ENCODE peak calls at places on chromosomes 12 and 14, in nine cellular contexts. One of them, this sample, is unnamed.

GRCh38 chr14:105582639-105583038 is 56.3 kb downstream of the TMEM121 start:
- DNase-seq in AG04450: no peak
- DNase-seq in neural crest cell: no peak
- DNase-seq in fibroblast of mammary gland: no peak
- DNase-seq in BJ: no peak
- DNase-seq in Calu3: no peak
- DNase-seq in endothelial cell: no peak
- DNase-seq in fibroblast of lung: no peak
- DNase-seq in astrocyte: no peak
- DNase-seq in this sample: no peak

GRCh38 chr14:104787736-104788532 is 7.6 kb downstream of the AKT1 start:
- DNase-seq in neural crest cell: no peak
- DNase-seq in fibroblast of mammary gland: no peak
- DNase-seq in BJ: no peak
- DNase-seq in Calu3: no peak
- DNase-seq in fibroblast of lung: no peak
- DNase-seq in AG04450: no peak
- DNase-seq in endothelial cell: no peak
- DNase-seq in astrocyte: no peak
- DNase-seq in this sample: no peak

GRCh38 chr12:72271741-72272661 is at the start of gene TRHDE:
- DNase-seq in fibroblast of lung: peak
- DNase-seq in Calu3: peak
- DNase-seq in BJ: no peak
- DNase-seq in endothelial cell: peak
- DNase-seq in AG04450: no peak
- DNase-seq in astrocyte: peak
- DNase-seq in neural crest cell: peak
- DNase-seq in fibroblast of mammary gland: peak
- DNase-seq in this sample: no peak

GRCh38 chr12:39935275-39935674 is 170.6 kb downstream of the SLC2A13 start:
- DNase-seq in astrocyte: peak
- DNase-seq in fibroblast of mammary gland: peak
- DNase-seq in BJ: no peak
- DNase-seq in neural crest cell: no peak
- DNase-seq in endothelial cell: no peak
- DNase-seq in Calu3: no peak
- DNase-seq in fibroblast of lung: peak
- DNase-seq in AG04450: no peak
- DNase-seq in this sample: peak

GRCh38 chr12:105253882-105254513 is 18.0 kb upstream of the APPL2 start:
- DNase-seq in AG04450: no peak
- DNase-seq in fibroblast of mammary gland: peak
- DNase-seq in Calu3: peak
- DNase-seq in BJ: peak
- DNase-seq in neural crest cell: no peak
- DNase-seq in astrocyte: peak
- DNase-seq in endothelial cell: no peak
- DNase-seq in fibroblast of lung: peak
- DNase-seq in this sample: peak

GRCh38 chr12:56071648-56072047 is 8.3 kb upstream of the ERBB3 start:
- DNase-seq in AG04450: no peak
- DNase-seq in endothelial cell: no peak
- DNase-seq in fibroblast of lung: peak
- DNase-seq in BJ: peak
- DNase-seq in astrocyte: peak
- DNase-seq in fibroblast of mammary gland: peak
- DNase-seq in Calu3: no peak
- DNase-seq in neural crest cell: no peak
- DNase-seq in this sample: no peak

GRCh38 chr12:122423258-122424165 is 1.0 kb upstream of the CLIP1 start:
- DNase-seq in BJ: no peak
- DNase-seq in fibroblast of mammary gland: no peak
- DNase-seq in neural crest cell: peak
- DNase-seq in endothelial cell: peak
- DNase-seq in AG04450: no peak
- DNase-seq in fibroblast of lung: peak
- DNase-seq in astrocyte: peak
- DNase-seq in Calu3: peak
- DNase-seq in this sample: peak

GRCh38 chr14:65035049-65035448 is 48.4 kb downstream of the FNTB start:
- DNase-seq in fibroblast of mammary gland: no peak
- DNase-seq in BJ: no peak
- DNase-seq in fibroblast of lung: no peak
- DNase-seq in endothelial cell: no peak
- DNase-seq in astrocyte: no peak
- DNase-seq in AG04450: no peak
- DNase-seq in neural crest cell: peak
- DNase-seq in Calu3: no peak
- DNase-seq in this sample: no peak

GRCh38 chr12:57864382-57864781 is 17.9 kb upstream of the CTDSP2 start:
- DNase-seq in BJ: no peak
- DNase-seq in AG04450: no peak
- DNase-seq in endothelial cell: no peak
- DNase-seq in fibroblast of mammary gland: no peak
- DNase-seq in Calu3: no peak
- DNase-seq in neural crest cell: no peak
- DNase-seq in astrocyte: no peak
- DNase-seq in fibroblast of lung: peak
- DNase-seq in this sample: no peak

GRCh38 chr12:45336762-45337596 is 121.1 kb downstream of the ANO6 start:
- DNase-seq in endothelial cell: no peak
- DNase-seq in Calu3: no peak
- DNase-seq in fibroblast of mammary gland: peak
- DNase-seq in AG04450: peak
- DNase-seq in BJ: peak
- DNase-seq in neural crest cell: no peak
- DNase-seq in astrocyte: peak
- DNase-seq in fibroblast of lung: peak
- DNase-seq in this sample: peak
- TF ChIP-seq CTCF in endothelial cell: no peak
- TF ChIP-seq CTCF in Calu3: no peak
- TF ChIP-seq CTCF in fibroblast of mammary gland: no peak
- TF ChIP-seq CTCF in AG04450: peak
- TF ChIP-seq CTCF in BJ: peak
- TF ChIP-seq CTCF in neural crest cell: no peak
- TF ChIP-seq CTCF in astrocyte: peak
- TF ChIP-seq CTCF in fibroblast of lung: no peak
- TF ChIP-seq CTCF in this sample: no peak

DNA sequence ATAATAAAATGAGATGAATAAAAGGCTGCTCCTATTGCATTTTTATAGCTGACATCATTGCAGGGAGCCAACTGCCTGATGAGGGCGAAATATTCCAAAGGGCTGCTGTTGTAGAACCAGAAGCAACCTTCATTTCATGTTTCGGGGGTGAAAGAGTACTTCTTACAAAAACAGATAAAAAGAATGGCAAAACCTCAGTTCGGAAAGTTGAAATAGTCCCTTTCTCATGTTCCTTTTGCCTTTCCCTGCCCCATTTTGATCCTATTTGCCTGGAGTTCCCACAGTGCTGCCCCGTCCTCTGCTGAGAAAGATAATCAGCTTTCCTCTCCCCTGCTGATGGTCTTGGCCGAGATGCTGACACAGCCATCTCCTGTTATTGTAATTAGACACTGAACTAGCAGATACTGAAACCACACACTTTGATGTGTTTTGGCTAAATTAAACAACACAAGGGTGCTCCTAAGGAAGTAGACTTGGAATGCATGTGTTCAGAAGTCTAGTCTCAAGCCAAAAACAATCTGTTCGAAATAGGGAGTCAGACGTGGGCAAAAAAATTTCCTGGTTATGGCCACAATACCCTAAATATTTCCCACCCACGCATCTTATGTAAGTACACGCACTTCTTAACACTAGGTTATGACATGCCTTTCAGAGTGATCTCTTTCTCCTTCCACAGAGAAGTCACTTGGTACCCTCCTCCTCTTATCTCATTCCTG is 117.2 kb downstream of the PPM1H start:
- DNase-seq in astrocyte: peak
- DNase-seq in fibroblast of mammary gland: peak
- DNase-seq in BJ: no peak
- DNase-seq in AG04450: no peak
- DNase-seq in endothelial cell: no peak
- DNase-seq in neural crest cell: no peak
- DNase-seq in fibroblast of lung: peak
- DNase-seq in Calu3: no peak
- DNase-seq in this sample: peak
- TF ChIP-seq CTCF in astrocyte: no peak
- TF ChIP-seq CTCF in fibroblast of mammary gland: no peak
- TF ChIP-seq CTCF in BJ: no peak
- TF ChIP-seq CTCF in AG04450: peak
- TF ChIP-seq CTCF in endothelial cell: no peak
- TF ChIP-seq CTCF in neural crest cell: no peak
- TF ChIP-seq CTCF in fibroblast of lung: peak
- TF ChIP-seq CTCF in Calu3: no peak
- TF ChIP-seq CTCF in this sample: no peak

GRCh38 chr14:102668291-102668873 is 75.9 kb downstream of the RCOR1 start:
- DNase-seq in neural crest cell: no peak
- DNase-seq in astrocyte: no peak
- DNase-seq in endothelial cell: no peak
- DNase-seq in AG04450: no peak
- DNase-seq in BJ: no peak
- DNase-seq in fibroblast of lung: no peak
- DNase-seq in Calu3: no peak
- DNase-seq in fibroblast of mammary gland: no peak
- DNase-seq in this sample: no peak

GRCh38 chr14:102666635-102667034 is 74.2 kb downstream of the RCOR1 start:
- DNase-seq in endothelial cell: no peak
- DNase-seq in fibroblast of lung: peak
- DNase-seq in fibroblast of mammary gland: peak
- DNase-seq in AG04450: no peak
- DNase-seq in BJ: no peak
- DNase-seq in astrocyte: peak
- DNase-seq in Calu3: no peak
- DNase-seq in neural crest cell: no peak
- DNase-seq in this sample: no peak

GRCh38 chr14:102671410-102671809 is 79.0 kb downstream of the RCOR1 start:
- DNase-seq in astrocyte: no peak
- DNase-seq in Calu3: no peak
- DNase-seq in endothelial cell: no peak
- DNase-seq in BJ: no peak
- DNase-seq in AG04450: no peak
- DNase-seq in neural crest cell: no peak
- DNase-seq in fibroblast of lung: no peak
- DNase-seq in fibroblast of mammary gland: no peak
- DNase-seq in this sample: no peak

GRCh38 chr14:102675396-102675795 is 82.9 kb downstream of the RCOR1 start:
- DNase-seq in endothelial cell: no peak
- DNase-seq in BJ: no peak
- DNase-seq in fibroblast of lung: peak
- DNase-seq in astrocyte: peak
- DNase-seq in Calu3: no peak
- DNase-seq in neural crest cell: no peak
- DNase-seq in fibroblast of mammary gland: no peak
- DNase-seq in AG04450: no peak
- DNase-seq in this sample: no peak

GRCh38 chr14:102672410-102672960 is 80.0 kb downstream of the RCOR1 start:
- DNase-seq in endothelial cell: no peak
- DNase-seq in Calu3: no peak
- DNase-seq in AG04450: no peak
- DNase-seq in astrocyte: no peak
- DNase-seq in fibroblast of lung: no peak
- DNase-seq in BJ: no peak
- DNase-seq in neural crest cell: no peak
- DNase-seq in fibroblast of mammary gland: no peak
- DNase-seq in this sample: no peak
- TF ChIP-seq CTCF in endothelial cell: no peak
- TF ChIP-seq CTCF in Calu3: no peak
- TF ChIP-seq CTCF in AG04450: peak
- TF ChIP-seq CTCF in astrocyte: peak
- TF ChIP-seq CTCF in fibroblast of lung: no peak
- TF ChIP-seq CTCF in BJ: no peak
- TF ChIP-seq CTCF in neural crest cell: peak
- TF ChIP-seq CTCF in fibroblast of mammary gland: no peak
- TF ChIP-seq CTCF in this sample: no peak

GRCh38 chr12:10331642-10332239 is 24.1 kb downstream of the KLRD1 start:
- DNase-seq in astrocyte: peak
- DNase-seq in neural crest cell: no peak
- DNase-seq in endothelial cell: peak
- DNase-seq in AG04450: peak
- DNase-seq in fibroblast of lung: peak
- DNase-seq in Calu3: peak
- DNase-seq in BJ: no peak
- DNase-seq in fibroblast of mammary gland: peak
- DNase-seq in this sample: peak
- TF ChIP-seq CTCF in astrocyte: peak
- TF ChIP-seq CTCF in neural crest cell: peak
- TF ChIP-seq CTCF in endothelial cell: no peak
- TF ChIP-seq CTCF in AG04450: peak
- TF ChIP-seq CTCF in fibroblast of lung: peak
- TF ChIP-seq CTCF in Calu3: peak
- TF ChIP-seq CTCF in BJ: peak
- TF ChIP-seq CTCF in fibroblast of mammary gland: peak
- TF ChIP-seq CTCF in this sample: peak

DNA sequence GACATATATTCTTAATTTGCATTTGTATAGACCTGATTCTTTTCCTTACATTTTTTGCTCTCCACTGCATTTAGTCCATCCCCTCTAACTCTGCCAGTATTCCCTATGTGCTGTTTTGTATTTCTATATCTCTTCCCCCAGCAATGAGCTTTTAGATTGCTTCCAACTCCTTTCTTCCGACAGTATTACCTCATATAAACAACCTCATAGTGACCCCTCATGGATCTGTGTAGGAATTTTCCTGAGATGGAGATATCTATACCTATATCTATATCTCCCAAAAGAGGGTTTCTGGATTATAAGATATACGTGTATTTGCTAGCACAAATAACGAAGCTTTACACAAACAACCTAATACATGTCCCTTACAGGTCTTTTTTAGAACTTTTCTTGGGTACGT is 161.9 kb downstream of the CRADD start:
- DNase-seq in BJ: no peak
- DNase-seq in Calu3: no peak
- DNase-seq in fibroblast of mammary gland: no peak
- DNase-seq in neural crest cell: no peak
- DNase-seq in fibroblast of lung: no peak
- DNase-seq in endothelial cell: no peak
- DNase-seq in astrocyte: no peak
- DNase-seq in AG04450: no peak
- DNase-seq in this sample: peak
- TF ChIP-seq CTCF in BJ: no peak
- TF ChIP-seq CTCF in Calu3: no peak
- TF ChIP-seq CTCF in fibroblast of mammary gland: no peak
- TF ChIP-seq CTCF in neural crest cell: no peak
- TF ChIP-seq CTCF in fibroblast of lung: no peak
- TF ChIP-seq CTCF in endothelial cell: no peak
- TF ChIP-seq CTCF in astrocyte: no peak
- TF ChIP-seq CTCF in AG04450: no peak
- TF ChIP-seq CTCF in this sample: peak

GRCh38 chr14:69363055-69363454 is 35.0 kb downstream of the ERH start:
- DNase-seq in fibroblast of lung: peak
- DNase-seq in BJ: no peak
- DNase-seq in fibroblast of mammary gland: peak
- DNase-seq in endothelial cell: peak
- DNase-seq in neural crest cell: peak
- DNase-seq in AG04450: peak
- DNase-seq in Calu3: no peak
- DNase-seq in astrocyte: no peak
- DNase-seq in this sample: no peak
- TF ChIP-seq CTCF in fibroblast of lung: peak
- TF ChIP-seq CTCF in BJ: peak
- TF ChIP-seq CTCF in fibroblast of mammary gland: peak
- TF ChIP-seq CTCF in endothelial cell: no peak
- TF ChIP-seq CTCF in neural crest cell: peak
- TF ChIP-seq CTCF in AG04450: peak
- TF ChIP-seq CTCF in Calu3: no peak
- TF ChIP-seq CTCF in astrocyte: peak
- TF ChIP-seq CTCF in this sample: no peak